ENCODE peak calls at places on chromosomes 2 and 18, in six cellular contexts. One of them, this sample, is unnamed.
A peak's percentile ranks its signal among the peaks of the same experiment; 100 is the strongest.

GRCh38 chr2:229335877-229336346 is 64.8 kb upstream of the PID1 start:
- DNase-seq in CD4-positive, alpha-beta T cell: no peak
- DNase-seq in sigmoid colon: no peak
- DNase-seq in GM12864: no peak
- DNase-seq in NCI-H446: no peak
- DNase-seq in activated CD8-positive, alpha-beta memory T cell treated with anti-CD3 and anti-CD28 coated beads, Interleukin-2, amount 10 ng/mL, durations not matched to agents 7 days and 5 days: no peak
- DNase-seq in this sample: no peak

GRCh38 chr18:43680096-43680495 is 402.8 kb upstream of the SYT4 start:
- DNase-seq in NCI-H446: no peak
- DNase-seq in sigmoid colon: no peak
- DNase-seq in GM12864: no peak
- DNase-seq in activated CD8-positive, alpha-beta memory T cell treated with anti-CD3 and anti-CD28 coated beads, Interleukin-2, amount 10 ng/mL, durations not matched to agents 7 days and 5 days: no peak
- DNase-seq in CD4-positive, alpha-beta T cell: no peak
- DNase-seq in this sample: no peak

GRCh38 chr2:230927711-230928341 is 2.8 kb upstream of the GPR55 start:
- DNase-seq in sigmoid colon: peak; percentile 62
- DNase-seq in activated CD8-positive, alpha-beta memory T cell treated with anti-CD3 and anti-CD28 coated beads, Interleukin-2, amount 10 ng/mL, durations not matched to agents 7 days and 5 days: peak; percentile 38
- DNase-seq in GM12864: no peak
- DNase-seq in NCI-H446: no peak
- DNase-seq in CD4-positive, alpha-beta T cell: no peak
- DNase-seq in this sample: no peak

GRCh38 chr2:120104002-120104467 is 91.2 kb downstream of the EPB41L5 start:
- DNase-seq in CD4-positive, alpha-beta T cell: no peak
- DNase-seq in GM12864: no peak
- DNase-seq in NCI-H446: no peak
- DNase-seq in sigmoid colon: no peak
- DNase-seq in activated CD8-positive, alpha-beta memory T cell treated with anti-CD3 and anti-CD28 coated beads, Interleukin-2, amount 10 ng/mL, durations not matched to agents 7 days and 5 days: no peak
- DNase-seq in this sample: no peak

GRCh38 chr2:8571792-8572499 is 109.9 kb upstream of the ID2 start:
- DNase-seq in CD4-positive, alpha-beta T cell: no peak
- DNase-seq in activated CD8-positive, alpha-beta memory T cell treated with anti-CD3 and anti-CD28 coated beads, Interleukin-2, amount 10 ng/mL, durations not matched to agents 7 days and 5 days: no peak
- DNase-seq in sigmoid colon: peak; percentile 42
- DNase-seq in NCI-H446: no peak
- DNase-seq in GM12864: no peak
- DNase-seq in this sample: peak; percentile 52

GRCh38 chr2:105822186-105822585 is 77.5 kb downstream of the NCK2 start:
- DNase-seq in GM12864: no peak
- DNase-seq in sigmoid colon: no peak
- DNase-seq in CD4-positive, alpha-beta T cell: no peak
- DNase-seq in NCI-H446: no peak
- DNase-seq in activated CD8-positive, alpha-beta memory T cell treated with anti-CD3 and anti-CD28 coated beads, Interleukin-2, amount 10 ng/mL, durations not matched to agents 7 days and 5 days: peak; percentile 55
- DNase-seq in this sample: no peak

GRCh38 chr18:5571592-5571991 is 27.8 kb upstream of the EPB41L3 start:
- DNase-seq in CD4-positive, alpha-beta T cell: no peak
- DNase-seq in GM12864: no peak
- DNase-seq in sigmoid colon: no peak
- DNase-seq in NCI-H446: no peak
- DNase-seq in activated CD8-positive, alpha-beta memory T cell treated with anti-CD3 and anti-CD28 coated beads, Interleukin-2, amount 10 ng/mL, durations not matched to agents 7 days and 5 days: no peak
- DNase-seq in this sample: no peak

GRCh38 chr2:219627105-219628100 is at the start of gene SLC4A3:
- DNase-seq in activated CD8-positive, alpha-beta memory T cell treated with anti-CD3 and anti-CD28 coated beads, Interleukin-2, amount 10 ng/mL, durations not matched to agents 7 days and 5 days: no peak
- DNase-seq in CD4-positive, alpha-beta T cell: no peak
- DNase-seq in sigmoid colon: no peak
- DNase-seq in NCI-H446: peak; percentile 25
- DNase-seq in GM12864: no peak
- DNase-seq in this sample: no peak

GRCh38 chr2:42867093-42868065 is 75.0 kb upstream of the HAAO start:
- DNase-seq in activated CD8-positive, alpha-beta memory T cell treated with anti-CD3 and anti-CD28 coated beads, Interleukin-2, amount 10 ng/mL, durations not matched to agents 7 days and 5 days: no peak
- DNase-seq in CD4-positive, alpha-beta T cell: no peak
- DNase-seq in GM12864: no peak
- DNase-seq in NCI-H446: peak; percentile 30
- DNase-seq in sigmoid colon: no peak
- DNase-seq in this sample: no peak

GRCh38 chr2:231189571-231190495 is 8.6 kb upstream of the ARMC9 start:
- DNase-seq in NCI-H446: no peak
- DNase-seq in GM12864: no peak
- DNase-seq in CD4-positive, alpha-beta T cell: no peak
- DNase-seq in sigmoid colon: peak; percentile 79
- DNase-seq in activated CD8-positive, alpha-beta memory T cell treated with anti-CD3 and anti-CD28 coated beads, Interleukin-2, amount 10 ng/mL, durations not matched to agents 7 days and 5 days: no peak
- DNase-seq in this sample: no peak

GRCh38 chr2:164903944-164904343 is 51.4 kb downstream of the SLC38A11 start:
- DNase-seq in CD4-positive, alpha-beta T cell: no peak
- DNase-seq in activated CD8-positive, alpha-beta memory T cell treated with anti-CD3 and anti-CD28 coated beads, Interleukin-2, amount 10 ng/mL, durations not matched to agents 7 days and 5 days: no peak
- DNase-seq in NCI-H446: peak; percentile 89
- DNase-seq in sigmoid colon: no peak
- DNase-seq in GM12864: no peak
- DNase-seq in this sample: no peak

GRCh38 chr2:124024491-124025348 is at the start of gene CNTNAP5:
- DNase-seq in GM12864: no peak
- DNase-seq in sigmoid colon: no peak
- DNase-seq in CD4-positive, alpha-beta T cell: no peak
- DNase-seq in activated CD8-positive, alpha-beta memory T cell treated with anti-CD3 and anti-CD28 coated beads, Interleukin-2, amount 10 ng/mL, durations not matched to agents 7 days and 5 days: no peak
- DNase-seq in NCI-H446: peak; percentile 87
- DNase-seq in this sample: no peak

GRCh38 chr2:3287896-3288295 is 89.7 kb downstream of the EIPR1 start:
- DNase-seq in sigmoid colon: no peak
- DNase-seq in CD4-positive, alpha-beta T cell: no peak
- DNase-seq in activated CD8-positive, alpha-beta memory T cell treated with anti-CD3 and anti-CD28 coated beads, Interleukin-2, amount 10 ng/mL, durations not matched to agents 7 days and 5 days: no peak
- DNase-seq in GM12864: no peak
- DNase-seq in NCI-H446: no peak
- DNase-seq in this sample: no peak

GRCh38 chr2:27573452-27573851 is 9.4 kb upstream of the ZNF512 start:
- DNase-seq in activated CD8-positive, alpha-beta memory T cell treated with anti-CD3 and anti-CD28 coated beads, Interleukin-2, amount 10 ng/mL, durations not matched to agents 7 days and 5 days: no peak
- DNase-seq in NCI-H446: no peak
- DNase-seq in sigmoid colon: no peak
- DNase-seq in CD4-positive, alpha-beta T cell: no peak
- DNase-seq in GM12864: no peak
- DNase-seq in this sample: no peak

GRCh38 chr2:10352972-10353371 is 50.3 kb downstream of the HPCAL1 start:
- DNase-seq in GM12864: no peak
- DNase-seq in CD4-positive, alpha-beta T cell: no peak
- DNase-seq in NCI-H446: no peak
- DNase-seq in sigmoid colon: no peak
- DNase-seq in activated CD8-positive, alpha-beta memory T cell treated with anti-CD3 and anti-CD28 coated beads, Interleukin-2, amount 10 ng/mL, durations not matched to agents 7 days and 5 days: no peak
- DNase-seq in this sample: no peak

GRCh38 chr2:98087447-98088065 is 589 bp downstream of the VWA3B start:
- DNase-seq in GM12864: no peak
- DNase-seq in activated CD8-positive, alpha-beta memory T cell treated with anti-CD3 and anti-CD28 coated beads, Interleukin-2, amount 10 ng/mL, durations not matched to agents 7 days and 5 days: no peak
- DNase-seq in sigmoid colon: no peak
- DNase-seq in CD4-positive, alpha-beta T cell: no peak
- DNase-seq in NCI-H446: no peak
- DNase-seq in this sample: no peak

GRCh38 chr2:23594079-23594494 is 209.1 kb downstream of the KLHL29 start:
- DNase-seq in NCI-H446: no peak
- DNase-seq in GM12864: no peak
- DNase-seq in activated CD8-positive, alpha-beta memory T cell treated with anti-CD3 and anti-CD28 coated beads, Interleukin-2, amount 10 ng/mL, durations not matched to agents 7 days and 5 days: no peak
- DNase-seq in sigmoid colon: peak; percentile 88
- DNase-seq in CD4-positive, alpha-beta T cell: no peak
- DNase-seq in this sample: no peak

GRCh38 chr18:49359732-49360444 is 100.6 kb downstream of the DYM start:
- DNase-seq in CD4-positive, alpha-beta T cell: no peak
- DNase-seq in GM12864: no peak
- DNase-seq in NCI-H446: no peak
- DNase-seq in sigmoid colon: no peak
- DNase-seq in activated CD8-positive, alpha-beta memory T cell treated with anti-CD3 and anti-CD28 coated beads, Interleukin-2, amount 10 ng/mL, durations not matched to agents 7 days and 5 days: no peak
- DNase-seq in this sample: peak; percentile 56

GRCh38 chr2:33370886-33371285 is 105.6 kb upstream of the RASGRP3 start:
- DNase-seq in sigmoid colon: no peak
- DNase-seq in GM12864: no peak
- DNase-seq in CD4-positive, alpha-beta T cell: no peak
- DNase-seq in NCI-H446: no peak
- DNase-seq in activated CD8-positive, alpha-beta memory T cell treated with anti-CD3 and anti-CD28 coated beads, Interleukin-2, amount 10 ng/mL, durations not matched to agents 7 days and 5 days: no peak
- DNase-seq in this sample: no peak

GRCh38 chr2:223328578-223328977 is 273.6 kb downstream of the SCG2 start:
- DNase-seq in NCI-H446: no peak
- DNase-seq in sigmoid colon: no peak
- DNase-seq in activated CD8-positive, alpha-beta memory T cell treated with anti-CD3 and anti-CD28 coated beads, Interleukin-2, amount 10 ng/mL, durations not matched to agents 7 days and 5 days: no peak
- DNase-seq in GM12864: no peak
- DNase-seq in CD4-positive, alpha-beta T cell: no peak
- DNase-seq in this sample: no peak

GRCh38 chr2:27320958-27321543 is 1.8 kb downstream of the MPV17 start:
- DNase-seq in activated CD8-positive, alpha-beta memory T cell treated with anti-CD3 and anti-CD28 coated beads, Interleukin-2, amount 10 ng/mL, durations not matched to agents 7 days and 5 days: no peak
- DNase-seq in sigmoid colon: peak; percentile 86
- DNase-seq in CD4-positive, alpha-beta T cell: no peak
- DNase-seq in GM12864: no peak
- DNase-seq in NCI-H446: peak; percentile 77
- DNase-seq in this sample: no peak

GRCh38 chr2:146978891-146979555 is 865.8 kb upstream of the ACVR2A start:
- DNase-seq in GM12864: no peak
- DNase-seq in activated CD8-positive, alpha-beta memory T cell treated with anti-CD3 and anti-CD28 coated beads, Interleukin-2, amount 10 ng/mL, durations not matched to agents 7 days and 5 days: no peak
- DNase-seq in CD4-positive, alpha-beta T cell: no peak
- DNase-seq in NCI-H446: no peak
- DNase-seq in sigmoid colon: no peak
- DNase-seq in this sample: no peak

GRCh38 chr2:226583715-226584114 is 215.9 kb downstream of the IRS1 start:
- DNase-seq in GM12864: no peak
- DNase-seq in activated CD8-positive, alpha-beta memory T cell treated with anti-CD3 and anti-CD28 coated beads, Interleukin-2, amount 10 ng/mL, durations not matched to agents 7 days and 5 days: no peak
- DNase-seq in sigmoid colon: no peak
- DNase-seq in CD4-positive, alpha-beta T cell: no peak
- DNase-seq in NCI-H446: peak; percentile 23
- DNase-seq in this sample: no peak

GRCh38 chr2:67256892-67257291 is 140.2 kb upstream of the ETAA1 start:
- DNase-seq in GM12864: no peak
- DNase-seq in NCI-H446: no peak
- DNase-seq in activated CD8-positive, alpha-beta memory T cell treated with anti-CD3 and anti-CD28 coated beads, Interleukin-2, amount 10 ng/mL, durations not matched to agents 7 days and 5 days: no peak
- DNase-seq in CD4-positive, alpha-beta T cell: no peak
- DNase-seq in sigmoid colon: no peak
- DNase-seq in this sample: no peak

GRCh38 chr2:28318462-28319117 is 74.1 kb upstream of the FOSL2 start:
- DNase-seq in GM12864: no peak
- DNase-seq in activated CD8-positive, alpha-beta memory T cell treated with anti-CD3 and anti-CD28 coated beads, Interleukin-2, amount 10 ng/mL, durations not matched to agents 7 days and 5 days: no peak
- DNase-seq in CD4-positive, alpha-beta T cell: no peak
- DNase-seq in sigmoid colon: no peak
- DNase-seq in NCI-H446: no peak
- DNase-seq in this sample: no peak

GRCh38 chr2:109368798-109369197 is 239.8 kb downstream of the SH3RF3 start:
- DNase-seq in NCI-H446: no peak
- DNase-seq in sigmoid colon: peak; percentile 35
- DNase-seq in GM12864: no peak
- DNase-seq in activated CD8-positive, alpha-beta memory T cell treated with anti-CD3 and anti-CD28 coated beads, Interleukin-2, amount 10 ng/mL, durations not matched to agents 7 days and 5 days: peak; percentile 19
- DNase-seq in CD4-positive, alpha-beta T cell: no peak
- DNase-seq in this sample: no peak

GRCh38 chr2:159128191-159128590 is 158.3 kb downstream of the WDSUB1 start:
- DNase-seq in activated CD8-positive, alpha-beta memory T cell treated with anti-CD3 and anti-CD28 coated beads, Interleukin-2, amount 10 ng/mL, durations not matched to agents 7 days and 5 days: no peak
- DNase-seq in NCI-H446: peak; percentile 18
- DNase-seq in GM12864: no peak
- DNase-seq in sigmoid colon: no peak
- DNase-seq in CD4-positive, alpha-beta T cell: no peak
- DNase-seq in this sample: no peak

GRCh38 chr2:177264209-177264538 is 353 bp downstream of the NFE2L2 start:
- DNase-seq in GM12864: no peak
- DNase-seq in activated CD8-positive, alpha-beta memory T cell treated with anti-CD3 and anti-CD28 coated beads, Interleukin-2, amount 10 ng/mL, durations not matched to agents 7 days and 5 days: no peak
- DNase-seq in CD4-positive, alpha-beta T cell: no peak
- DNase-seq in NCI-H446: no peak
- DNase-seq in sigmoid colon: peak; percentile 79
- DNase-seq in this sample: no peak

GRCh38 chr18:76589309-76589708 is 94.3 kb upstream of the ZNF516 start:
- DNase-seq in GM12864: no peak
- DNase-seq in sigmoid colon: no peak
- DNase-seq in activated CD8-positive, alpha-beta memory T cell treated with anti-CD3 and anti-CD28 coated beads, Interleukin-2, amount 10 ng/mL, durations not matched to agents 7 days and 5 days: no peak
- DNase-seq in CD4-positive, alpha-beta T cell: no peak
- DNase-seq in NCI-H446: no peak
- DNase-seq in this sample: no peak

GRCh38 chr18:79575891-79576685 is 103.5 kb upstream of the CTDP1 start:
- DNase-seq in CD4-positive, alpha-beta T cell: no peak
- DNase-seq in activated CD8-positive, alpha-beta memory T cell treated with anti-CD3 and anti-CD28 coated beads, Interleukin-2, amount 10 ng/mL, durations not matched to agents 7 days and 5 days: no peak
- DNase-seq in GM12864: no peak
- DNase-seq in sigmoid colon: peak; percentile 74
- DNase-seq in NCI-H446: peak; percentile 29
- DNase-seq in this sample: no peak

GRCh38 chr2:190360561-190360960 is 17.2 kb downstream of the INPP1 start:
- DNase-seq in NCI-H446: no peak
- DNase-seq in sigmoid colon: no peak
- DNase-seq in activated CD8-positive, alpha-beta memory T cell treated with anti-CD3 and anti-CD28 coated beads, Interleukin-2, amount 10 ng/mL, durations not matched to agents 7 days and 5 days: no peak
- DNase-seq in CD4-positive, alpha-beta T cell: no peak
- DNase-seq in GM12864: no peak
- DNase-seq in this sample: no peak

GRCh38 chr2:190578158-190579057 is 43.9 kb upstream of the NEMP2 start:
- DNase-seq in activated CD8-positive, alpha-beta memory T cell treated with anti-CD3 and anti-CD28 coated beads, Interleukin-2, amount 10 ng/mL, durations not matched to agents 7 days and 5 days: no peak
- DNase-seq in NCI-H446: no peak
- DNase-seq in sigmoid colon: no peak
- DNase-seq in GM12864: no peak
- DNase-seq in CD4-positive, alpha-beta T cell: no peak
- DNase-seq in this sample: no peak

GRCh38 chr18:55483472-55483871 is 104.5 kb downstream of the TCF4 start:
- DNase-seq in CD4-positive, alpha-beta T cell: no peak
- DNase-seq in activated CD8-positive, alpha-beta memory T cell treated with anti-CD3 and anti-CD28 coated beads, Interleukin-2, amount 10 ng/mL, durations not matched to agents 7 days and 5 days: no peak
- DNase-seq in GM12864: no peak
- DNase-seq in NCI-H446: no peak
- DNase-seq in sigmoid colon: no peak
- DNase-seq in this sample: no peak

GRCh38 chr2:217790681-217791392 is 212.0 kb downstream of the TNS1 start:
- DNase-seq in sigmoid colon: peak; percentile 65
- DNase-seq in CD4-positive, alpha-beta T cell: no peak
- DNase-seq in GM12864: no peak
- DNase-seq in NCI-H446: no peak
- DNase-seq in activated CD8-positive, alpha-beta memory T cell treated with anti-CD3 and anti-CD28 coated beads, Interleukin-2, amount 10 ng/mL, durations not matched to agents 7 days and 5 days: peak; percentile 28
- DNase-seq in this sample: no peak

GRCh38 chr2:21263622-21264021 is 139.9 kb downstream of the TDRD15 start:
- DNase-seq in sigmoid colon: no peak
- DNase-seq in NCI-H446: no peak
- DNase-seq in CD4-positive, alpha-beta T cell: no peak
- DNase-seq in GM12864: no peak
- DNase-seq in activated CD8-positive, alpha-beta memory T cell treated with anti-CD3 and anti-CD28 coated beads, Interleukin-2, amount 10 ng/mL, durations not matched to agents 7 days and 5 days: no peak
- DNase-seq in this sample: no peak

GRCh38 chr2:100018794-100019193 is 123.6 kb downstream of the AFF3 start:
- DNase-seq in NCI-H446: no peak
- DNase-seq in sigmoid colon: no peak
- DNase-seq in CD4-positive, alpha-beta T cell: no peak
- DNase-seq in activated CD8-positive, alpha-beta memory T cell treated with anti-CD3 and anti-CD28 coated beads, Interleukin-2, amount 10 ng/mL, durations not matched to agents 7 days and 5 days: no peak
- DNase-seq in GM12864: no peak
- DNase-seq in this sample: no peak

GRCh38 chr18:9022397-9023170 is 79.9 kb upstream of the NDUFV2 start:
- DNase-seq in activated CD8-positive, alpha-beta memory T cell treated with anti-CD3 and anti-CD28 coated beads, Interleukin-2, amount 10 ng/mL, durations not matched to agents 7 days and 5 days: no peak
- DNase-seq in sigmoid colon: no peak
- DNase-seq in NCI-H446: no peak
- DNase-seq in CD4-positive, alpha-beta T cell: no peak
- DNase-seq in GM12864: no peak
- DNase-seq in this sample: no peak

GRCh38 chr18:23872701-23873550 is 141.6 kb upstream of the TTC39C start:
- DNase-seq in NCI-H446: no peak
- DNase-seq in sigmoid colon: no peak
- DNase-seq in CD4-positive, alpha-beta T cell: peak; percentile 45
- DNase-seq in GM12864: no peak
- DNase-seq in activated CD8-positive, alpha-beta memory T cell treated with anti-CD3 and anti-CD28 coated beads, Interleukin-2, amount 10 ng/mL, durations not matched to agents 7 days and 5 days: no peak
- DNase-seq in this sample: no peak